ENCODE peak calls at places on chromosomes 3 and 15, in ten cellular contexts. Z, D, Y, L, F, R, Q, M, C and S are unnamed samples.

GRCh38 chr15:57697588-57697987 is 8.9 kb upstream of the POLR2M start:
- DNase-seq in Z (no peak), D (peak), Y (peak), L (no peak), F (no peak), R (no peak), Q (no peak), M (no peak), C (no peak), S (no peak)

GRCh38 chr15:65991721-65992472 is 122.6 kb downstream of the RAB11A start:
- DNase-seq in Z (no peak), D (no peak), Y (no peak), L (no peak), F (no peak), R (no peak), Q (no peak), M (no peak), C (no peak), S (no peak)

GRCh38 chr3:172726370-172726769 is 15.5 kb upstream of the NCEH1 start:
- DNase-seq in Z (no peak), D (no peak), Y (peak), L (no peak), F (no peak), R (no peak), Q (no peak), M (no peak), C (no peak), S (peak)

GRCh38 chr3:172260381-172260780 is 187.9 kb downstream of the GHSR start:
- DNase-seq in Z (no peak), D (no peak), Y (peak), L (no peak), F (no peak), R (no peak), Q (peak), M (no peak), C (no peak), S (no peak)

GRCh38 chr3:197028711-197029510 is 706 bp downstream of the MELTF start:
- DNase-seq in Z (no peak), D (no peak), Y (peak), L (no peak), F (no peak), R (no peak), Q (peak), M (no peak), C (no peak), S (no peak)

GRCh38 chr3:119652306-119653033 is 7.9 kb downstream of the POPDC2 start:
- DNase-seq in Z (no peak), D (no peak), Y (no peak), L (no peak), F (no peak), R (peak), Q (no peak), M (no peak), C (no peak), S (no peak)

GRCh38 chr3:37969601-37970100 is 20.9 kb upstream of the VILL start:
- DNase-seq in Z (no peak), D (no peak), Y (no peak), L (no peak), F (no peak), R (no peak), Q (no peak), M (no peak), C (no peak), S (no peak)

GRCh38 chr3:124599779-124600693 is 130.2 kb upstream of the UMPS start:
- DNase-seq in Z (no peak), D (peak), Y (no peak), L (no peak), F (no peak), R (peak), Q (peak), M (peak), C (no peak), S (no peak)

GRCh38 chr15:66004618-66005262 is 135.4 kb downstream of the RAB11A start:
- DNase-seq in Z (no peak), D (peak), Y (peak), L (no peak), F (peak), R (no peak), Q (peak), M (peak), C (peak), S (no peak)

GRCh38 chr3:59411694-59412093 is 361.9 kb upstream of the CFAP20DC start:
- DNase-seq in Z (no peak), D (no peak), Y (no peak), L (no peak), F (no peak), R (no peak), Q (no peak), M (no peak), C (no peak), S (no peak)

GRCh38 chr3:183100376-183100775 is 1.1 kb upstream of the MCCC1 start:
- DNase-seq in Z (no peak), D (peak), Y (no peak), L (no peak), F (no peak), R (no peak), Q (no peak), M (no peak), C (no peak), S (no peak)

GRCh38 chr3:12553921-12554391 is 2.9 kb upstream of the MKRN2 start:
- DNase-seq in Z (peak), D (no peak), Y (peak), L (no peak), F (peak), R (no peak), Q (no peak), M (no peak), C (peak), S (no peak)

GRCh38 chr15:72999586-72999985 is 52.7 kb upstream of the NEO1 start:
- DNase-seq in Z (no peak), D (no peak), Y (no peak), L (no peak), F (no peak), R (no peak), Q (no peak), M (no peak), C (no peak), S (peak)

GRCh38 chr15:90957105-90957790 is 2.6 kb downstream of the RCCD1 start:
- DNase-seq in Z (no peak), D (peak), Y (peak), L (no peak), F (peak), R (no peak), Q (no peak), M (peak), C (no peak), S (no peak)

GRCh38 chr15:40340740-40341400 is at the start of gene CCDC9B:
- DNase-seq in Z (no peak), D (peak), Y (peak), L (no peak), F (no peak), R (peak), Q (peak), M (peak), C (no peak), S (peak)

GRCh38 chr15:90845201-90845949 is 23.0 kb upstream of the FURIN start:
- DNase-seq in Z (no peak), D (peak), Y (peak), L (peak), F (no peak), R (no peak), Q (peak), M (no peak), C (no peak), S (no peak)

GRCh38 chr15:100043069-100043641 is 298.6 kb downstream of the ADAMTS17 start:
- DNase-seq in Z (no peak), D (peak), Y (peak), L (no peak), F (no peak), R (peak), Q (peak), M (no peak), C (no peak), S (no peak)

GRCh38 chr15:64634576-64635485 is 140.6 kb downstream of the RBPMS2 start:
- DNase-seq in Z (peak), D (peak), Y (no peak), L (peak), F (peak), R (no peak), Q (no peak), M (peak), C (peak), S (no peak)

GRCh38 chr15:40844543-40844981 is 714 bp downstream of the SPINT1 start:
- DNase-seq in Z (no peak), D (no peak), Y (peak), L (no peak), F (peak), R (no peak), Q (no peak), M (no peak), C (no peak), S (no peak)

GRCh38 chr15:91302588-91303439 is 202.8 kb downstream of the SV2B start:
- DNase-seq in Z (peak), D (peak), Y (peak), L (peak), F (peak), R (no peak), Q (peak), M (peak), C (peak), S (no peak)

GRCh38 chr3:48240000-48240710 is 749 bp upstream of the ZNF589 start:
- DNase-seq in Z (peak), D (no peak), Y (no peak), L (no peak), F (peak), R (no peak), Q (no peak), M (no peak), C (no peak), S (no peak)

GRCh38 chr3:147930417-147930816 is 521.3 kb downstream of the ZIC1 start:
- DNase-seq in Z (no peak), D (peak), Y (peak), L (no peak), F (no peak), R (no peak), Q (no peak), M (no peak), C (no peak), S (no peak)

GRCh38 chr15:63915209-63915887 is 81.6 kb upstream of the HERC1 start:
- DNase-seq in Z (no peak), D (no peak), Y (no peak), L (no peak), F (no peak), R (no peak), Q (no peak), M (peak), C (no peak), S (no peak)

GRCh38 chr3:63795438-63795837 is 23.7 kb upstream of the C3orf49 start:
- DNase-seq in Z (no peak), D (no peak), Y (no peak), L (no peak), F (no peak), R (no peak), Q (no peak), M (no peak), C (no peak), S (no peak)

GRCh38 chr3:134028486-134029255 is 1.1 kb downstream of the SLCO2A1 start:
- DNase-seq in Z (no peak), D (no peak), Y (no peak), L (no peak), F (peak), R (no peak), Q (no peak), M (peak), C (no peak), S (peak)

GRCh38 chr3:51946796-51947195 is 4.6 kb downstream of the PARP3 start:
- DNase-seq in Z (no peak), D (no peak), Y (no peak), L (no peak), F (no peak), R (no peak), Q (no peak), M (no peak), C (no peak), S (no peak)

GRCh38 chr15:42159381-42160015 is 3.1 kb upstream of the PLA2G4F start:
- DNase-seq in Z (no peak), D (no peak), Y (no peak), L (no peak), F (no peak), R (peak), Q (peak), M (peak), C (no peak), S (no peak)

GRCh38 chr3:23740517-23741402 is 65.0 kb upstream of the UBE2E1 start:
- DNase-seq in Z (no peak), D (no peak), Y (peak), L (no peak), F (no peak), R (peak), Q (no peak), M (no peak), C (no peak), S (no peak)

GRCh38 chr15:63292771-63293170 is 15.4 kb downstream of the APH1B start:
- DNase-seq in Z (no peak), D (peak), Y (peak), L (no peak), F (no peak), R (no peak), Q (no peak), M (no peak), C (no peak), S (no peak)

GRCh38 chr15:48560321-48561051 is 85.0 kb downstream of the FBN1 start:
- DNase-seq in Z (no peak), D (no peak), Y (peak), L (peak), F (no peak), R (no peak), Q (no peak), M (no peak), C (no peak), S (no peak)

GRCh38 chr15:70259030-70259424 is 161.3 kb upstream of the TLE3 start:
- DNase-seq in Z (no peak), D (peak), Y (peak), L (no peak), F (no peak), R (peak), Q (no peak), M (peak), C (peak), S (peak)

GRCh38 chr15:81914734-81915234 is 131.0 kb downstream of the MEX3B start:
- DNase-seq in Z (no peak), D (no peak), Y (no peak), L (no peak), F (no peak), R (no peak), Q (no peak), M (peak), C (no peak), S (no peak)

GRCh38 chr15:91589360-91589759 is 264.1 kb upstream of the SLCO3A1 start:
- DNase-seq in Z (no peak), D (no peak), Y (no peak), L (no peak), F (peak), R (no peak), Q (no peak), M (no peak), C (peak), S (no peak)

DNA sequence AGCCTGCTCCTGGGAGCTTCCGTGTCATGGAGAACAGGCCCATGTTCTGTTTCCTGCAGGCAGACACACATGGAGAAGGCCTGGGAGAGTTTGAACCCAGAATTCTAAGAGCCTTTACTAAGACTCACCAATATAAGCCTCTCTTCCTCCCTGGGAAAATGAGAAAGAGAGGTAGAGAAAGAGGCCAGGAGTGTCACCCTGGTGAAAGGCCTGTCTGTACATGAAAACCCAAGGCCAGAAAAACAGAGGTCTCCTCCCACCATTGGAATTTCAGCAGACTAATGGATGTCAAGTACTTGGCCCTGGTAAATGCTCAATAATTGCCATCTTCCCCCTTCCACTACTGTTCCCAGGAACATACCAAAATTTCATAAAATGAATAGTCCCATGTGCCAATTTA is 117.6 kb downstream of the TOP2B start:
- DNase-seq in Z (no peak), D (no peak), Y (no peak), L (no peak), F (no peak), R (no peak), Q (no peak), M (no peak), C (no peak), S (no peak)
- H3K4me3 ChIP-seq in Z (no peak), D (no peak), Y (no peak), L (no peak), F (no peak), R (no peak), Q (no peak), M (no peak), C (no peak), S (no peak)

GRCh38 chr3:44722103-44722401 is 7.4 kb upstream of the ZNF501 start:
- DNase-seq in Z (no peak), D (no peak), Y (no peak), L (no peak), F (no peak), R (no peak), Q (no peak), M (no peak), C (no peak), S (no peak)

GRCh38 chr3:44721231-44722102 is 8.0 kb upstream of the ZNF501 start:
- DNase-seq in Z (no peak), D (no peak), Y (no peak), L (no peak), F (peak), R (no peak), Q (no peak), M (no peak), C (no peak), S (no peak)
- H3K4me3 ChIP-seq in Z (no peak), D (no peak), Y (peak), L (no peak), F (peak), R (no peak), Q (peak), M (no peak), C (no peak), S (no peak)

GRCh38 chr15:94845391-94845718 is 614.0 kb downstream of the MCTP2 start:
- DNase-seq in Z (no peak), D (no peak), Y (no peak), L (no peak), F (no peak), R (no peak), Q (no peak), M (no peak), C (no peak), S (no peak)

GRCh38 chr15:94844188-94844532 is 612.8 kb downstream of the MCTP2 start:
- DNase-seq in Z (no peak), D (no peak), Y (no peak), L (no peak), F (peak), R (no peak), Q (no peak), M (no peak), C (no peak), S (no peak)

GRCh38 chr15:94847325-94847724 is 616.0 kb downstream of the MCTP2 start:
- DNase-seq in Z (no peak), D (no peak), Y (no peak), L (no peak), F (no peak), R (no peak), Q (no peak), M (no peak), C (no peak), S (no peak)

GRCh38 chr15:94843060-94843459 is 611.7 kb downstream of the MCTP2 start:
- DNase-seq in Z (no peak), D (no peak), Y (no peak), L (no peak), F (no peak), R (no peak), Q (no peak), M (no peak), C (no peak), S (no peak)

DNA sequence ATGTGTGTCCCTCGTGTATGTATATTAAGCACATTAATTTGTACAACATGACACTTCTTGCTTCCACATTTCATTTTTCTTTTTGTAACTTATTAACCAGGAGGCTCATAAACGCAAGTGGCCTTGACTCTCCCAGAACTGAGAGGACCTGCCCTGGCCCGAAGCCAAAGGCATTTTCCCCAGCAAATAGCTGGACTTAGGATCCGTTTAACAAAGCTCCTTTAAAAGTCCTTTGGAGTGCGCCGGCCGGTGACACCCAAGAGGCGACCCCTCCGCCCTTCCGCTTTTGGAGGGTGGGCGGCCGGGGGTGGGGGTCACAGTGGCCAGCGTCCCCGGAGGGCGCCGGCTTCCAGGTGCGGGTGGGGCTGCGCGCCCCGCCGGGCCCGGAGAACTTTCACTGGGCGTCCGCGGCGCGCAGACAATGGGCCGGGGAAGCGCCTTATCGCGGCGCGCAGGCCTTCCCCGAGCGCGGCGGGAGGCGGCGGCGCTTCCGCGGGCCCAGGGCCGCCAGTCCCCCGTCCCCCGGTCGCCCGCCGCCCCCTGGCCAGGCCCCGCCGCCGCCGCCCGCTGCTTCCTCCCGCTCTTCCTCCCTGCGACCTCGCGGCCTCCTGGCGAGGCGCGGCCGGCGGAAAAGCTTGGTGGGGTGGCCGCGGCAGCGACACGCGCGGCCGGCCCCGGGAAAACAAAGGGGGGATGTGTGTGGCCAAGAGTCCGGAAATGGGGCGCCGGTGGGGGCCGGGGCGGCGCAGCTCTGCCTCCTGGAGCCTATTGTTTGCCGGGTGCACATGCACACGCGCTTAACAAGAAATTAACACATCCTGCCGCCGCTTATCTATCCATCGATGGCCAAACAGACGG is 613.4 kb downstream of the MCTP2 start:
- DNase-seq in Z (no peak), D (peak), Y (peak), L (no peak), F (peak), R (peak), Q (peak), M (peak), C (no peak), S (no peak)
- H3K4me3 ChIP-seq in Z (peak), D (peak), Y (no peak), L (no peak), F (peak), R (peak), Q (peak), M (peak), C (no peak), S (peak)

DNA sequence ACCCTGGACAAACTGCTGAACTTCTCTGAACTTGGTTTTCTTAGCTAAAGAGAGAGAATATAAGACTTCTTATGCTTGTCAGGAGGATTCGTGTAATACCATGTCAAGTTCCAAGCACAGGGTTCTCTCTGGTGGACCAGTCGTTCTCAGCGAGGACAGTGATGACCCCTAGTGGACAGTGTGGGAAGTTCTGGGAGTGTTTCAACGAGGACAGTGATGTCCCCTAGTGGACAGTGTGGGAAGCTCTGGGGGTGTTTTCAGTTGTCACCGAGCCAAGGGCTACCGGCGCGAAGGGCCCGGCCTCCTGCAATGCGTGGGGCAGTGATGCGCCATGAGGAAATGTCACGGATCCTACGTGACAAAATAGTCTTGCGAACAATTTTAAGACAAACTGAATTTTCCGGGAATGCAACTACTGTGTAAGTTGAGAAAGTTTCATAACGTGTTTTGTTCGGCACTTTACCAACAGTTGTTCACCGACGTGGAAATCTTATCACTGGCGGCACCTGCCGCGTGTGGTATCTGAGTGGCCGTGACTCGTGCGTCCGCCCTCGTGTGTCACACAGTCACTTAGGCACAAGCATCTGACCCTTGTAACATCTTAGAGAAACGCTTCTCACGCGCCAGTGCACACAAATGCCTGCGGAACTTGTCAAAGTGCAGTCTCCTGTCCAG is 39.3 kb upstream of the MUC4 start:
- DNase-seq in Z (peak), D (peak), Y (peak), L (peak), F (peak), R (peak), Q (peak), M (peak), C (peak), S (peak)
- H3K4me3 ChIP-seq in Z (no peak), D (no peak), Y (no peak), L (no peak), F (no peak), R (no peak), Q (no peak), M (no peak), C (no peak), S (no peak)